ENCODE peak calls at places on chromosomes 12 and 14, in five cellular contexts. One of them, this sample, is unnamed.

GRCh38 chr12:6316921-6317692 is 6.6 kb downstream of the PLEKHG6 start:
- DNase-seq in AG09319: no peak
- DNase-seq in T follicular helper cell: no peak
- DNase-seq in WTC11: no peak
- DNase-seq in transverse colon: no peak
- DNase-seq in this sample: no peak

GRCh38 chr12:26173153-26173552 is 22.2 kb upstream of the SSPN start:
- DNase-seq in AG09319: no peak
- DNase-seq in T follicular helper cell: no peak
- DNase-seq in WTC11: no peak
- DNase-seq in transverse colon: no peak
- DNase-seq in this sample: no peak

GRCh38 chr12:114649585-114649984 is 34.4 kb downstream of the TBX3 start:
- DNase-seq in AG09319: no peak
- DNase-seq in T follicular helper cell: no peak
- DNase-seq in WTC11: no peak
- DNase-seq in transverse colon: no peak
- DNase-seq in this sample: no peak

GRCh38 chr12:29113101-29113500 is 36.0 kb upstream of the FAR2 start:
- DNase-seq in AG09319: no peak
- DNase-seq in T follicular helper cell: no peak
- DNase-seq in WTC11: no peak
- DNase-seq in transverse colon: no peak
- DNase-seq in this sample: no peak

GRCh38 chr12:106586803-106587684 is 4.2 kb downstream of the RFX4 start:
- DNase-seq in AG09319: no peak
- DNase-seq in T follicular helper cell: no peak
- DNase-seq in WTC11: peak; percentile 69
- DNase-seq in transverse colon: no peak
- DNase-seq in this sample: no peak

GRCh38 chr12:24561411-24561871 is 387.5 kb downstream of the BCAT1 start:
- DNase-seq in AG09319: no peak
- DNase-seq in T follicular helper cell: no peak
- DNase-seq in WTC11: no peak
- DNase-seq in transverse colon: peak; percentile 10
- DNase-seq in this sample: no peak

GRCh38 chr14:20836668-20837338 is 34.2 kb upstream of the RNASE1 start:
- DNase-seq in AG09319: no peak
- DNase-seq in T follicular helper cell: no peak
- DNase-seq in WTC11: peak; percentile 51
- DNase-seq in transverse colon: no peak
- DNase-seq in this sample: no peak

GRCh38 chr14:77003960-77004710 is 24.4 kb downstream of the IRF2BPL start:
- DNase-seq in AG09319: no peak
- DNase-seq in T follicular helper cell: no peak
- DNase-seq in WTC11: no peak
- DNase-seq in transverse colon: no peak
- DNase-seq in this sample: no peak

GRCh38 chr12:54431911-54432814 is 13.1 kb upstream of the ITGA5 start:
- DNase-seq in AG09319: no peak
- DNase-seq in T follicular helper cell: no peak
- DNase-seq in WTC11: peak; percentile 60
- DNase-seq in transverse colon: peak; percentile 66
- DNase-seq in this sample: no peak

GRCh38 chr12:57178213-57178612 is 30.8 kb upstream of the LRP1-AS start:
- DNase-seq in AG09319: no peak
- DNase-seq in T follicular helper cell: no peak
- DNase-seq in WTC11: no peak
- DNase-seq in transverse colon: no peak
- DNase-seq in this sample: no peak

GRCh38 chr14:93688239-93688666 is 100.0 kb downstream of the PRIMA1 start:
- DNase-seq in AG09319: no peak
- DNase-seq in T follicular helper cell: no peak
- DNase-seq in WTC11: peak; percentile 74
- DNase-seq in transverse colon: no peak
- DNase-seq in this sample: no peak

GRCh38 chr14:53982546-53982945 is 25.9 kb upstream of the BMP4 start:
- DNase-seq in AG09319: no peak
- DNase-seq in T follicular helper cell: no peak
- DNase-seq in WTC11: no peak
- DNase-seq in transverse colon: no peak
- DNase-seq in this sample: no peak

GRCh38 chr14:53458368-53458814 is 305.3 kb upstream of the DDHD1 start:
- DNase-seq in AG09319: peak; percentile 28
- DNase-seq in T follicular helper cell: no peak
- DNase-seq in WTC11: no peak
- DNase-seq in transverse colon: no peak
- DNase-seq in this sample: no peak

GRCh38 chr14:102579696-102580551 is 12.5 kb upstream of the RCOR1 start:
- DNase-seq in AG09319: no peak
- DNase-seq in T follicular helper cell: no peak
- DNase-seq in WTC11: no peak
- DNase-seq in transverse colon: no peak
- DNase-seq in this sample: no peak

GRCh38 chr12:27236498-27236897 is 7.6 kb upstream of the STK38L start:
- DNase-seq in AG09319: no peak
- DNase-seq in T follicular helper cell: no peak
- DNase-seq in WTC11: no peak
- DNase-seq in transverse colon: no peak
- DNase-seq in this sample: no peak

GRCh38 chr14:103129301-103130016 is 6.2 kb downstream of the TNFAIP2 start:
- DNase-seq in AG09319: no peak
- DNase-seq in T follicular helper cell: no peak
- DNase-seq in WTC11: no peak
- DNase-seq in transverse colon: no peak
- DNase-seq in this sample: no peak

GRCh38 chr12:117501470-117501869 is 140.0 kb upstream of the NOS1 start:
- DNase-seq in AG09319: no peak
- DNase-seq in T follicular helper cell: no peak
- DNase-seq in WTC11: no peak
- DNase-seq in transverse colon: peak; percentile 46
- DNase-seq in this sample: no peak

GRCh38 chr14:61557262-61557661 is 138.1 kb upstream of the HIF1A start:
- DNase-seq in AG09319: no peak
- DNase-seq in T follicular helper cell: no peak
- DNase-seq in WTC11: no peak
- DNase-seq in transverse colon: no peak
- DNase-seq in this sample: no peak

GRCh38 chr12:7439579-7440505 is 4.1 kb downstream of the CD163L1 start:
- DNase-seq in AG09319: peak; percentile 4
- DNase-seq in T follicular helper cell: no peak
- DNase-seq in WTC11: peak; percentile 84
- DNase-seq in transverse colon: peak; percentile 47
- DNase-seq in this sample: no peak

GRCh38 chr12:53052419-53053222 is 2.8 kb downstream of the TNS2 start:
- DNase-seq in AG09319: no peak
- DNase-seq in T follicular helper cell: no peak
- DNase-seq in WTC11: no peak
- DNase-seq in transverse colon: peak; percentile 90
- DNase-seq in this sample: no peak

GRCh38 chr14:102495482-102496330 is 13.9 kb downstream of the ANKRD9 start:
- DNase-seq in AG09319: no peak
- DNase-seq in T follicular helper cell: no peak
- DNase-seq in WTC11: no peak
- DNase-seq in transverse colon: no peak
- DNase-seq in this sample: no peak

GRCh38 chr14:60945984-60946383 is 34.9 kb downstream of the TRMT5 start:
- DNase-seq in AG09319: no peak
- DNase-seq in T follicular helper cell: no peak
- DNase-seq in WTC11: no peak
- DNase-seq in transverse colon: no peak
- DNase-seq in this sample: no peak